ENCODE peak calls at places on chromosomes 3 and 15, in nine cellular contexts. G is small intestine, L is thyroid gland, Q is caudate nucleus, R is esophagus muscularis mucosa, O is A549, P is pancreas, H is tibial artery, A is dorsolateral prefrontal cortex. V is an unnamed sample.

GRCh38 chr3:189908646-189909045 is 212.1 kb downstream of the P3H2 start:
- DNase-seq in G (no peak), L (no peak), Q (no peak), R (no peak), O (no peak), P (no peak), H (no peak), A (no peak), V (no peak)

GRCh38 chr3:73664389-73664788 is 39.6 kb upstream of the PDZRN3 start:
- DNase-seq in G (no peak), L (no peak), Q (no peak), R (no peak), O (no peak), P (no peak), H (no peak), A (no peak), V (no peak)

GRCh38 chr3:96814581-96815567 is at the start of gene EPHA6:
- DNase-seq in G (no peak), L (peak; percentile 35), Q (peak; percentile 19), R (no peak), O (no peak), P (peak; percentile 81), H (peak; percentile 54), A (peak; percentile 54), V (no peak)

GRCh38 chr3:31013843-31014242 is 119.4 kb upstream of the GADL1 start:
- DNase-seq in G (no peak), L (no peak), Q (no peak), R (no peak), O (no peak), P (no peak), H (no peak), A (no peak), V (no peak)

GRCh38 chr3:182349051-182349450 is 444.3 kb upstream of the ATP11B start:
- DNase-seq in G (no peak), L (no peak), Q (no peak), R (no peak), O (no peak), P (no peak), H (no peak), A (no peak), V (no peak)

GRCh38 chr3:52971895-52972294 is 74.0 kb downstream of the SFMBT1 start:
- DNase-seq in G (no peak), L (no peak), Q (no peak), R (no peak), O (no peak), P (no peak), H (no peak), A (no peak), V (no peak)

GRCh38 chr15:35549567-35549966 is 3.6 kb upstream of the DPH6 start:
- DNase-seq in G (no peak), L (no peak), Q (no peak), R (no peak), O (no peak), P (no peak), H (no peak), A (no peak), V (no peak)

GRCh38 chr15:79900087-79900486 is 3.3 kb upstream of the MTHFS start:
- DNase-seq in G (no peak), L (no peak), Q (no peak), R (no peak), O (no peak), P (no peak), H (no peak), A (no peak), V (no peak)

GRCh38 chr3:168053115-168053514 is 42.6 kb downstream of the GOLIM4 start:
- DNase-seq in G (no peak), L (no peak), Q (no peak), R (no peak), O (no peak), P (no peak), H (no peak), A (no peak), V (no peak)

GRCh38 chr3:139320551-139321309 is 23.1 kb upstream of the MRPS22 start:
- DNase-seq in G (no peak), L (no peak), Q (no peak), R (no peak), O (no peak), P (no peak), H (peak; percentile 21), A (no peak), V (no peak)

GRCh38 chr3:129491794-129492193 is 36.6 kb upstream of the RHO start:
- DNase-seq in G (no peak), L (no peak), Q (no peak), R (no peak), O (no peak), P (no peak), H (no peak), A (no peak), V (no peak)

GRCh38 chr3:24843955-24844354 is 349.3 kb upstream of the THRB start:
- DNase-seq in G (no peak), L (no peak), Q (no peak), R (no peak), O (no peak), P (no peak), H (no peak), A (no peak), V (no peak)

GRCh38 chr3:79086514-79086913 is 681.3 kb downstream of the ROBO1 start:
- DNase-seq in G (peak; percentile 65), L (peak; percentile 25), Q (peak; percentile 11), R (no peak), O (peak; percentile 21), P (no peak), H (no peak), A (peak; percentile 37), V (no peak)

GRCh38 chr3:116148881-116149530 is 296.3 kb downstream of the LSAMP start:
- DNase-seq in G (no peak), L (no peak), Q (no peak), R (no peak), O (no peak), P (no peak), H (no peak), A (no peak), V (no peak)

GRCh38 chr3:45665101-45665572 is 24.1 kb upstream of the SACM1L start:
- DNase-seq in G (peak; percentile 87), L (peak; percentile 74), Q (no peak), R (no peak), O (peak; percentile 38), P (peak; percentile 72), H (no peak), A (no peak), V (no peak)

DNA sequence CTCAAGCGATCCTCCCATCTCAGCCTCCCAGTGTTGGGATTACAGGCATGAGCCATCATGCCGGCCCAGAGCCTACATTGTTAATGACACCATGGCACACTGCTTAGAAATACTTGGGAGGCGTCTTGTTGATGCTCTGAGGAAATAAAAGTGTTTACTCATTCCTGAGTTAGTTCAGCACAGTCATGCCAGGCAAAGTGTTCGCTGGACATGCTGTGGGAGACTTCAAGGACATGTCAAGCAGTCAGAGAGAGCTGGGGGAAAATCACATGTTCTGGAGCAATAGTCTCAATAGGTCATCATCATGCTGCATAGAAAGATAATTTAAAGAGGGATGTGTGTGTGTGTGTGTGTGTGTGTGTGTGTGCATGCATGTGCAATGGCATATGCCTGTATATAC is 37.5 kb downstream of the TTC23 start:
- DNase-seq in G (no peak), L (no peak), Q (no peak), R (no peak), O (no peak), P (no peak), H (no peak), A (no peak), V (no peak)
- H3K27ac ChIP-seq in G (no peak overlapping the region), L (no peak overlapping the region), Q (no peak overlapping the region), R (peak overlapping the region; percentile 80), O (peak overlapping the region; percentile 0), P (no peak overlapping the region), H (peak overlapping the region; percentile 21), A (no peak overlapping the region), V (no peak overlapping the region)

DNA sequence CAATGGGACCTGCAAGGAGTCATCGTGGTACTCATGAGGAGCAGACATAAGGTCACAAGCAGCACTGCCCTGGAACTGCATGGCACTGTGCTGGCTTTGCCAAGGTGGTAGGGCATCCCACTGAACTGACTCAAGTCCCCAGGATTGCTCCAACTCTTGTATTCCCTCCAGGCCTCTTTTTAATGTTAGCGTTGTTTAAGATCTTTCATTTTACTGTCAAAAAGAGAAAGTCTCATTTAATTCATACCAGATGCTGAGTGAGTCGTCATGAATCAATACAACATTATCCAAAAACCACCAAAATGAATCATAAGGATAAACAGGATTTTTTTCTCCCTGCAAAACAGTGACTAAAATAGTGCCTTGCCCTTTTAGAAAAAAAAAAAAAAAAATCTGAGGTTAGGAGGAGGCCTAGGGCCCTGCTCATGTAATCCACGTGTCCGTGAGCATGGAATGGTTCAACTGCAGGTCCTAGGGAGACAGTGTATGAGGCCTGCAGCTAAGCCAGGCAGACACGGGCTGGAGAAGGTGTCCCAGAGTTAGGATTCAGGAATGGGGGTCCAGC is 36.7 kb upstream of the BLM start:
- DNase-seq in G (no peak), L (no peak), Q (no peak), R (no peak), O (no peak), P (no peak), H (peak; percentile 80), A (no peak), V (no peak)
- H3K27ac ChIP-seq in G (no peak overlapping the region), L (peak overlapping the region; percentile 66), Q (no peak overlapping the region), R (peak overlapping the region; percentile 6), O (peak overlapping the region; percentile 23), P (no peak overlapping the region), H (peak overlapping the region; percentile 77), A (no peak overlapping the region), V (no peak overlapping the region)

GRCh38 chr3:141878326-141878725 is 1.9 kb downstream of the ATP1B3 start:
- DNase-seq in G (peak; percentile 81), L (no peak), Q (no peak), R (no peak), O (no peak), P (no peak), H (no peak), A (no peak), V (no peak)
- H3K27ac ChIP-seq in G (peak overlapping the region; percentile 46), L (peak overlapping the region; percentile 100), Q (no peak overlapping the region), R (peak overlapping the region; percentile 100), O (peak overlapping the region; percentile 95), P (no peak overlapping the region), H (peak overlapping the region; percentile 97), A (no peak overlapping the region), V (no peak overlapping the region)

GRCh38 chr15:50685976-50686467 is 575 bp downstream of the TRPM7 start:
- DNase-seq in G (peak; percentile 56), L (peak; percentile 77), Q (peak; percentile 46), R (no peak), O (peak; percentile 38), P (peak; percentile 86), H (peak; percentile 84), A (no peak), V (no peak)

GRCh38 chr15:50681467-50681866 is 5.1 kb downstream of the TRPM7 start:
- DNase-seq in G (no peak), L (no peak), Q (no peak), R (no peak), O (no peak), P (no peak), H (no peak), A (no peak), V (no peak)

GRCh38 chr15:50686468-50687301 is at the start of gene TRPM7:
- DNase-seq in G (peak; percentile 89), L (peak; percentile 90), Q (peak; percentile 86), R (peak; percentile 96), O (peak; percentile 89), P (peak; percentile 92), H (peak; percentile 94), A (peak; percentile 91), V (peak; percentile 64)

GRCh38 chr15:50687302-50687902 is 805 bp upstream of the TRPM7 start:
- DNase-seq in G (no peak), L (no peak), Q (no peak), R (no peak), O (no peak), P (no peak), H (no peak), A (no peak), V (no peak)

GRCh38 chr15:50685191-50685975 is 1.2 kb downstream of the TRPM7 start:
- DNase-seq in G (no peak), L (peak; percentile 17), Q (no peak), R (no peak), O (no peak), P (no peak), H (no peak), A (no peak), V (no peak)
- H3K27ac ChIP-seq in G (peak overlapping the region; percentile 90), L (peak overlapping the region; percentile 96), Q (peak overlapping the region; percentile 87), R (peak overlapping the region; percentile 97), O (peak overlapping the region; percentile 93), P (peak overlapping the region; percentile 96), H (peak overlapping the region; percentile 91), A (no peak overlapping the region), V (no peak overlapping the region)